ENCODE peak calls at places on chromosome 2, in five cellular contexts. J is heart right ventricle, O is Peyer's patch, D is mesenchymal stem cell, I is Daoy. Z is an unnamed sample.

GRCh38 chr2:18119883-18120282 is 241.4 kb downstream of the KCNS3 start:
- DNase-seq in D (peak; percentile 70), I (peak; percentile 70), O (no peak), J (no peak), Z (peak; percentile 48)

GRCh38 chr2:240460243-240460630 is 24.8 kb downstream of the GPC1 start:
- DNase-seq in O (no peak), I (no peak), J (peak; percentile 8), D (no peak), Z (peak; percentile 46)

GRCh38 chr2:44731505-44731904 is 210.0 kb upstream of the SIX3 start:
- DNase-seq in O (no peak), I (no peak), J (no peak), D (no peak), Z (no peak)

GRCh38 chr2:103138123-103138886 is 376.5 kb downstream of the TMEM182 start:
- DNase-seq in J (no peak), O (no peak), I (no peak), D (no peak), Z (no peak)

GRCh38 chr2:156331572-156332451 is 709 bp downstream of the NR4A2 start:
- DNase-seq in I (peak; percentile 68), J (peak; percentile 53), O (peak; percentile 74), D (peak; percentile 90), Z (peak; percentile 64)

GRCh38 chr2:79717364-79718007 is 204.6 kb downstream of the CTNNA2 start:
- DNase-seq in O (no peak), J (no peak), I (no peak), D (peak; percentile 93), Z (no peak)

GRCh38 chr2:69770193-69770702 is 28.3 kb downstream of the ANXA4 start:
- DNase-seq in O (peak; percentile 51), J (no peak), D (peak; percentile 85), I (peak; percentile 80), Z (no peak)

GRCh38 chr2:101766871-101767739 is 69.6 kb downstream of the MAP4K4 start:
- DNase-seq in D (peak; percentile 90), I (peak; percentile 90), O (no peak), J (no peak), Z (no peak)

GRCh38 chr2:128300621-128301020 is 18.0 kb downstream of the HS6ST1 start:
- DNase-seq in I (no peak), J (no peak), D (no peak), O (no peak), Z (no peak)

GRCh38 chr2:105869318-105869717 is 124.6 kb downstream of the NCK2 start:
- DNase-seq in D (no peak), J (no peak), O (no peak), I (no peak), Z (no peak)

GRCh38 chr2:177275671-177276070 is 11.1 kb upstream of the NFE2L2 start:
- DNase-seq in I (no peak), D (peak; percentile 24), O (no peak), J (no peak), Z (no peak)

GRCh38 chr2:73133566-73134227 is 20.9 kb upstream of the RAB11FIP5 start:
- DNase-seq in D (no peak), I (no peak), J (no peak), O (no peak), Z (no peak)

GRCh38 chr2:195447353-195447975 is 209.6 kb upstream of the SLC39A10 start:
- DNase-seq in D (no peak), J (no peak), O (no peak), I (no peak), Z (no peak)

GRCh38 chr2:59044733-59045132 is 803.6 kb upstream of the FANCL start:
- DNase-seq in J (no peak), D (no peak), O (no peak), I (no peak), Z (no peak)

GRCh38 chr2:239462671-239463506 is 62.1 kb upstream of the HDAC4 start:
- DNase-seq in D (no peak), I (no peak), O (peak; percentile 36), J (no peak), Z (no peak)

GRCh38 chr2:159090514-159091201 is 122.2 kb downstream of the TANC1 start:
- DNase-seq in I (peak; percentile 53), J (no peak), O (no peak), D (peak; percentile 72), Z (no peak)

GRCh38 chr2:9703085-9703641 is 72.4 kb upstream of the YWHAQ start:
- DNase-seq in D (peak; percentile 94), O (no peak), J (peak; percentile 27), I (peak; percentile 99), Z (no peak)

GRCh38 chr2:23563673-23564617 is 179.0 kb downstream of the KLHL29 start:
- DNase-seq in I (peak; percentile 67), J (peak; percentile 62), D (peak; percentile 61), O (no peak), Z (peak; percentile 61)

GRCh38 chr2:201420442-201421113 is 30.7 kb downstream of the TRAK2 start:
- DNase-seq in O (no peak), J (no peak), I (peak; percentile 26), D (peak; percentile 53), Z (no peak)

GRCh38 chr2:237438082-237438925 is 24.3 kb upstream of the COL6A3 start:
- DNase-seq in D (no peak), O (no peak), J (no peak), I (peak; percentile 46), Z (no peak)

Z was measured in pancreas.